ENCODE peak calls at places on chromosome X, in seven cellular contexts. M is chondrocyte, R is fibroblast of the aortic adventitia, P is K562, K is HFFc6, D is AG04449, V is right atrium auricular region. G is an unnamed sample.

GRCh38 chrX:11376163-11376562 is 83.0 kb downstream of the AMELX start:
- DNase-seq in M (no peak), R (no peak), P (no peak), K (no peak), D (no peak), V (no peak), G (no peak)

GRCh38 chrX:69077895-69078455 is 87.3 kb downstream of the PJA1 start:
- DNase-seq in M (peak), R (no peak), P (no peak), K (no peak), D (no peak), V (no peak), G (no peak)

GRCh38 chrX:15464704-15465103 is 28.4 kb downstream of the PIR start:
- DNase-seq in M (no peak), R (no peak), P (no peak), K (no peak), D (no peak), V (no peak), G (no peak)

GRCh38 chrX:78375894-78376293 is 48.5 kb upstream of the CYSLTR1 start:
- DNase-seq in M (no peak), R (peak), P (no peak), K (peak), D (no peak), V (no peak), G (no peak)

GRCh38 chrX:39750246-39750790 is 347.4 kb downstream of the BCOR start:
- DNase-seq in M (no peak), R (no peak), P (no peak), K (no peak), D (no peak), V (no peak), G (no peak)

GRCh38 chrX:54181196-54181953 is 1.7 kb downstream of the FAM120C start:
- DNase-seq in M (no peak), R (peak), P (no peak), K (no peak), D (no peak), V (no peak), G (no peak)

GRCh38 chrX:47245156-47245555 is 12.3 kb downstream of the USP11 start:
- DNase-seq in M (no peak), R (no peak), P (no peak), K (no peak), D (no peak), V (no peak), G (no peak)

GRCh38 chrX:53449632-53450031 is 15.5 kb upstream of the HSD17B10 start:
- DNase-seq in M (no peak), R (no peak), P (no peak), K (no peak), D (no peak), V (no peak), G (no peak)

GRCh38 chrX:31420711-31421151 is 348.9 kb upstream of the FTHL17 start:
- DNase-seq in M (no peak), R (no peak), P (no peak), K (no peak), D (no peak), V (no peak), G (no peak)

GRCh38 chrX:96147645-96148044 is 537.0 kb upstream of the DIAPH2 start:
- DNase-seq in M (no peak), R (peak), P (no peak), K (no peak), D (no peak), V (no peak), G (no peak)

GRCh38 chrX:41142130-41142529 is 56.9 kb downstream of the USP9X start:
- DNase-seq in M (no peak), R (no peak), P (no peak), K (no peak), D (no peak), V (no peak), G (no peak)

GRCh38 chrX:34918856-34919255 is 23.7 kb upstream of the FAM47B start:
- DNase-seq in M (no peak), R (peak), P (no peak), K (peak), D (no peak), V (no peak), G (no peak)

GRCh38 chrX:46648660-46649059 is 75.1 kb downstream of the CHST7 start:
- DNase-seq in M (no peak), R (no peak), P (no peak), K (no peak), D (no peak), V (no peak), G (no peak)

GRCh38 chrX:20252392-20253231 is 14.1 kb downstream of the RPS6KA3 start:
- DNase-seq in M (no peak), R (peak), P (peak), K (no peak), D (no peak), V (no peak), G (peak)

GRCh38 chrX:86002076-86002896 is 45.1 kb downstream of the CHM start:
- DNase-seq in M (peak), R (peak), P (peak), K (peak), D (no peak), V (no peak), G (no peak)

GRCh38 chrX:63713510-63713909 is 71.5 kb downstream of the ARHGEF9 start:
- DNase-seq in M (no peak), R (peak), P (no peak), K (peak), D (peak), V (no peak), G (no peak)

GRCh38 chrX:46912098-46912672 is at the start of gene JADE3:
- DNase-seq in M (no peak), R (peak), P (peak), K (peak), D (no peak), V (peak), G (no peak)

GRCh38 chrX:39772057-39772832 is 325.5 kb downstream of the BCOR start:
- DNase-seq in M (no peak), R (no peak), P (peak), K (no peak), D (no peak), V (no peak), G (peak)

GRCh38 chrX:96314974-96315373 is 369.7 kb upstream of the DIAPH2 start:
- DNase-seq in M (no peak), R (peak), P (no peak), K (peak), D (no peak), V (no peak), G (no peak)

GRCh38 chrX:15310117-15310516 is 5.3 kb downstream of the ASB11 start:
- DNase-seq in M (no peak), R (peak), P (no peak), K (peak), D (no peak), V (no peak), G (no peak)

GRCh38 chrX:136386173-136386572 is 85.4 kb downstream of the ADGRG4 start:
- DNase-seq in M (no peak), R (no peak), P (no peak), K (no peak), D (no peak), V (no peak), G (no peak)

GRCh38 chrX:12614266-12614665 is 176.9 kb upstream of the PRPS2 start:
- DNase-seq in M (no peak), R (no peak), P (no peak), K (no peak), D (no peak), V (no peak), G (no peak)

GRCh38 chrX:49627030-49627777 is 28.4 kb downstream of the GAGE1 start:
- DNase-seq in M (no peak), R (no peak), P (peak), K (no peak), D (no peak), V (no peak), G (no peak)

GRCh38 chrX:54786972-54787371 is 11.1 kb downstream of the ITIH6 start:
- DNase-seq in M (no peak), R (no peak), P (no peak), K (no peak), D (no peak), V (no peak), G (no peak)

GRCh38 chrX:9988762-9989161 is 21.6 kb downstream of the CLDN34 start:
- DNase-seq in M (no peak), R (peak), P (no peak), K (no peak), D (no peak), V (no peak), G (no peak)

GRCh38 chrX:17859609-17860178 is 1.4 kb downstream of the RAI2 start:
- DNase-seq in M (no peak), R (peak), P (no peak), K (no peak), D (no peak), V (no peak), G (no peak)

GRCh38 chrX:30489323-30489722 is 88.2 kb downstream of the TASL start:
- DNase-seq in M (no peak), R (no peak), P (no peak), K (no peak), D (no peak), V (no peak), G (no peak)

GRCh38 chrX:136146614-136147319 is 566 bp upstream of the FHL1 start:
- DNase-seq in M (no peak), R (no peak), P (no peak), K (no peak), D (no peak), V (no peak), G (no peak)

GRCh38 chrX:36963852-36964251 is 44.3 kb upstream of the FAM47C start:
- DNase-seq in M (no peak), R (no peak), P (no peak), K (no peak), D (no peak), V (no peak), G (no peak)

DNA sequence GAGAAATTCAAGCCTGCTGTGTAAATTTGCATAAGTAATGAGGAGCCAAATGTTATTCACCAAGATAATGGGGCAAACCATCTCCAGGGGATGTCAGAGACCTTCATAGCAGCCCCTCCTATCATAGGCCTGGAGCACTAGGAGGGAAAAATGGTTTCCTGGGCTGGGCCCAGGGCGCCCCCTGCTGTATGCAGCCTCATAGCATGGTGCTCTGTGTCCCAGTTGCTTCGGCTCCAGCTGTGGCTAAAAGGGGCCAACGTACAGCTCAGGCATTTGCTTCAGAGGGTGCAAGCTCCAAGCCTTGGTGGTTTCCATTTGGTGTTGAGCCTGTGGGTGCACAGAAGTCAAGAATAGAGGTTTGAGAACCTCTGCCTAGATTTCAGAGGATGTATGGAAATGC is 859.3 kb downstream of the RPA4 start:
- DNase-seq in M (no peak), R (no peak), P (no peak), K (no peak), D (no peak), V (no peak), G (no peak)
- TF ChIP-seq CTCF in M (peak), R (peak), P (no peak), K (peak), D (no peak), V (no peak), G (no peak)

DNA sequence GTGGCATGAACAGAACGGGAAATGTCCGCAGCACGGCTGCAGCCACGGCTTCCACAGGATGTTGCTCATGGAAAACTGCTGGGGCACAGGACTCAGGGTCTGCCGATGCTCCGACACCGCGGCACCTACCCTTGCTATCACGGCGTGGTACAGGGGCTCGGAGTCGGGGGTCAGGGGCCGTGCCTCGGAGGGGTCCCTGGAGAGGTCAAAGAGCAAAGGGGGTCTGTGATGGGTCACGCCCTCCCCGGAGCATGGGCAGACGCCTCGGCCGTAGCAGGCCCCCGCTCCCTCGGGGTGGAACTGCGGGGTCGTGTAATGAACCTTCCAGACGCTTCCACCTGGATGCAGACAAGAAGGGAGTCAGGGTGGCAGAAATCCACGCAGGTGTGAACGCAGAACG is 21.8 kb downstream of the ARSD start:
- DNase-seq in M (peak), R (no peak), P (no peak), K (no peak), D (no peak), V (no peak), G (no peak)
- TF ChIP-seq CTCF in M (no peak), R (no peak), P (no peak), K (no peak), D (no peak), V (no peak), G (no peak)

GRCh38 chrX:150017868-150018267 is 79.6 kb upstream of the EOLA2 start:
- DNase-seq in M (no peak), R (no peak), P (no peak), K (no peak), D (no peak), V (no peak), G (no peak)

GRCh38 chrX:150018931-150019331 is 80.6 kb upstream of the EOLA2 start:
- DNase-seq in M (no peak), R (peak), P (no peak), K (peak), D (no peak), V (no peak), G (no peak)
- TF ChIP-seq CTCF in M (no peak), R (no peak), P (no peak), K (no peak), D (no peak), V (no peak), G (no peak)

GRCh38 chrX:128800138-128800537 is 723.2 kb downstream of the SMARCA1 start:
- DNase-seq in M (no peak), R (no peak), P (no peak), K (no peak), D (no peak), V (no peak), G (no peak)
- TF ChIP-seq CTCF in M (peak), R (no peak), P (no peak), K (no peak), D (no peak), V (no peak), G (no peak)

DNA sequence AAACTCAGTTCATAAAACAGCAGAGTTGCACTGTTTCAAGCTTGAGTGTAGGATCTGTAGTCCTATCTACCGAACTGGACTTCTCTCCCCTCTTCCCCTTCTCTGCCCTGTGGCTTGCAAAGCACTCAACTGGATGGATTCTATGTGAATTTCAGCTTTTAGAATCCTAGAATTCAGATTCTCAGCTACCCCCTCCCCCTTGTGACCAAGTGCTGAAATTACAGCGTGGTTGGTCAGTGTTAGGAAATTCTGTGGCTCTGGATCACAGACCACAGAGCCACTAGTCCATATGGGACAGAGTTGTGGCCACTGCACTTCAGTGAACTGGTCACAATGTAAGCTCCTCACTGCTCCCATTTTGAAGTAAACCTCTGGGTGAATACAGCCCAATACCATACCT is 64.6 kb upstream of the TRPC5 start:
- DNase-seq in M (no peak), R (no peak), P (peak), K (no peak), D (no peak), V (no peak), G (no peak)
- TF ChIP-seq CTCF in M (peak), R (peak), P (no peak), K (no peak), D (peak), V (peak), G (peak)

DNA sequence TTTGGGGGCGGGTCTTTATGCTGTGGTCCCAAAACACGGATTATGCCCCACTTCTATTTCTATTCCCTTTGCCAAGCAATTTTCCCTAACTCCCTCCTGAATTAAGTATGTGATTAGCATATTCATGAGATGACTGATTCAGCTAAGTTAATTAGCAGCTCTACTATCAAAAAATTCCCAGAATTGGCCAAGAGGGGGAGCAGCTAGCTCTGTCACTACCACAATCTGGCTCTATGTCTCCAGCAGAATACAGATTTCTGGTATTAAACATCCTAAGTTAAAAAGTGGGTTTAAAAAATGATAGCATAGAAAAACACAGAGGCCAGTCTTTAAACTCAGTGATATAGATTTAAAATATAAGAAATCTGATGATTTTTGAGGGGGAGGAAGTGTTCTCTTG is 80.3 kb downstream of the GPC4 start:
- DNase-seq in M (no peak), R (peak), P (peak), K (no peak), D (no peak), V (no peak), G (no peak)
- TF ChIP-seq CTCF in M (peak), R (peak), P (peak), K (no peak), D (peak), V (peak), G (peak)

DNA sequence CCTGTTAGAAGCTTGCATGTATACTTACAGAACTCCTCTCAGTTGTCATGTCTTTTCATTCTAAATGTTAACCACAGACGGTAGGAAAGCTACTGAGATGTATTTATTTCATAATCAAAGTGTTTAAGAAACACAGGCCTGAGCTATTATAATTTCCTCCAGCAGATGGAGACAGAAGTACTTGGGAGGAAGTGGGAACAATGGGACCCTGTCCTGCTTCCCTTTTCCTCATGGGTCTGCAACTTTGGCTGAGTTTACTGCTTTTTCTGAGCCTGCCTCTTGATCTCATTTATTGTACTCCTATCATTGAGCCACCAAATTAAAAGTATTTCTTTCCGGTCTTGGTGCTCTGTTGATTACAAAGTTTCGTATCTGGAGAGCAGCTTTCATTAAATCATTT is 67.7 kb upstream of the SPANXN2 start:
- DNase-seq in M (no peak), R (peak), P (no peak), K (no peak), D (no peak), V (no peak), G (no peak)
- TF ChIP-seq CTCF in M (peak), R (peak), P (no peak), K (peak), D (no peak), V (no peak), G (no peak)